ENCODE peak calls at places on chromosomes 11 and 22, in nine cellular contexts. I, C, A, G, X, R, H, J and Q are unnamed samples.

GRCh38 chr11:111833524-111833923 is 37.9 kb downstream of the ALG9 start:
- DNase-seq in H (no peak), C (no peak), I (peak; percentile 20), A (no peak), G (no peak), X (no peak), R (no peak), J (no peak), Q (no peak)

GRCh38 chr11:85685820-85686459 is at the start of gene CCDC89:
- DNase-seq in I (peak; percentile 91), X (peak; percentile 99), C (no peak), J (no peak), R (no peak), G (no peak), A (no peak), H (peak; percentile 45), Q (peak; percentile 52)

GRCh38 chr22:40703174-40703573 is 23.9 kb downstream of the MCHR1 start:
- DNase-seq in R (no peak), X (no peak), A (no peak), G (no peak), I (no peak), H (no peak), C (peak; percentile 41), J (no peak), Q (no peak)

GRCh38 chr11:16815047-16815767 is 76.8 kb downstream of the C11orf58 start:
- DNase-seq in X (peak; percentile 24), C (no peak), H (no peak), J (no peak), A (no peak), R (no peak), G (no peak), I (peak; percentile 72), Q (peak; percentile 57)

GRCh38 chr11:111429066-111429506 is 50.0 kb upstream of the POU2AF1 start:
- DNase-seq in I (no peak), J (peak; percentile 27), A (peak; percentile 76), G (peak; percentile 10), C (no peak), X (peak; percentile 84), R (peak; percentile 61), H (peak; percentile 37), Q (peak; percentile 69)

GRCh38 chr11:85132839-85133238 is 494.3 kb downstream of the DLG2 start:
- DNase-seq in I (peak; percentile 29), C (no peak), H (no peak), X (no peak), J (no peak), G (no peak), A (no peak), R (no peak), Q (no peak)

GRCh38 chr11:113685650-113686349 is 20.3 kb downstream of the TMPRSS5 start:
- DNase-seq in G (no peak), J (no peak), I (no peak), X (no peak), R (no peak), H (no peak), C (peak; percentile 35), A (no peak), Q (no peak)

GRCh38 chr11:78801161-78801884 is 226.7 kb upstream of the NARS2 start:
- DNase-seq in I (peak; percentile 57), J (no peak), X (peak; percentile 97), R (no peak), A (no peak), H (peak; percentile 90), C (no peak), G (peak; percentile 92), Q (no peak)

GRCh38 chr11:33172996-33173395 is 11.7 kb upstream of the CSTF3 start:
- DNase-seq in R (no peak), H (no peak), J (no peak), I (no peak), G (no peak), C (no peak), X (peak; percentile 41), A (no peak), Q (no peak)